ENCODE peak calls at places on chromosomes 16 and 17, in seven cellular contexts. Q is BJ, N is esophagus squamous epithelium, F is epithelial cell of esophagus, H is fibroblast of the aortic adventitia, O is uterus, L is A549. S is an unnamed sample.

GRCh38 chr17:13346081-13346533 is 255.6 kb downstream of the HS3ST3A1 start:
- DNase-seq in O (no peak), L (no peak), F (peak), H (peak), N (no peak), Q (peak), S (peak)

GRCh38 chr17:13541032-13541480 is 60.7 kb downstream of the HS3ST3A1 start:
- DNase-seq in L (peak), N (no peak), Q (peak), F (no peak), O (no peak), H (peak), S (peak)

GRCh38 chr17:81368161-81368560 is 27.1 kb upstream of the BAHCC1 start:
- DNase-seq in L (no peak), Q (no peak), N (no peak), O (no peak), F (no peak), H (no peak), S (no peak)

GRCh38 chr17:58487589-58488427 is at the start of gene HSF5:
- DNase-seq in H (no peak), N (no peak), F (peak), Q (no peak), O (no peak), L (no peak), S (no peak)

GRCh38 chr16:9499921-9500593 is 408.6 kb downstream of the HAPSTR1 start:
- DNase-seq in Q (no peak), N (no peak), F (no peak), L (no peak), O (no peak), H (no peak), S (no peak)

GRCh38 chr17:77654861-77655260 is 303.6 kb upstream of the TNRC6C start:
- DNase-seq in H (no peak), O (no peak), Q (no peak), L (no peak), N (no peak), F (no peak), S (no peak)

GRCh38 chr16:76854234-76854633 is 336.8 kb upstream of the MON1B start:
- DNase-seq in F (no peak), H (peak), O (no peak), L (peak), Q (no peak), N (no peak), S (peak)

GRCh38 chr17:71472809-71473789 is 647.7 kb upstream of the SOX9 start:
- DNase-seq in Q (no peak), L (peak), N (no peak), F (peak), H (peak), O (no peak), S (peak)

GRCh38 chr16:78122774-78123315 is 23.4 kb downstream of the WWOX start:
- DNase-seq in L (peak), H (peak), N (no peak), O (no peak), Q (no peak), F (peak), S (peak)

GRCh38 chr17:38559025-38559879 is 46.5 kb downstream of the SRCIN1 start:
- DNase-seq in Q (no peak), H (peak), O (peak), L (peak), N (peak), F (peak), S (peak)

GRCh38 chr16:81581107-81581506 is 136.5 kb downstream of the CMIP start:
- DNase-seq in H (no peak), L (no peak), O (no peak), N (no peak), F (peak), Q (no peak), S (no peak)

GRCh38 chr16:27973678-27974077 is 89.8 kb downstream of the GSG1L start:
- DNase-seq in F (no peak), O (no peak), H (no peak), L (no peak), Q (no peak), N (no peak), S (no peak)

GRCh38 chr17:4956493-4957061 is 5.7 kb downstream of the ENO3 start:
- DNase-seq in L (no peak), O (no peak), Q (no peak), H (no peak), N (no peak), F (no peak), S (no peak)

GRCh38 chr16:53789159-53789558 is 85.2 kb downstream of the FTO start:
- DNase-seq in L (no peak), H (peak), O (no peak), N (no peak), Q (peak), F (peak), S (peak)

GRCh38 chr16:79379083-79379482 is 221.5 kb downstream of the MAF start:
- DNase-seq in O (no peak), H (no peak), N (no peak), Q (no peak), L (no peak), F (peak), S (no peak)

GRCh38 chr17:7132511-7133094 is 18.0 kb upstream of the ASGR2 start:
- DNase-seq in O (no peak), F (no peak), L (no peak), H (no peak), N (no peak), Q (no peak), S (no peak)

DNA sequence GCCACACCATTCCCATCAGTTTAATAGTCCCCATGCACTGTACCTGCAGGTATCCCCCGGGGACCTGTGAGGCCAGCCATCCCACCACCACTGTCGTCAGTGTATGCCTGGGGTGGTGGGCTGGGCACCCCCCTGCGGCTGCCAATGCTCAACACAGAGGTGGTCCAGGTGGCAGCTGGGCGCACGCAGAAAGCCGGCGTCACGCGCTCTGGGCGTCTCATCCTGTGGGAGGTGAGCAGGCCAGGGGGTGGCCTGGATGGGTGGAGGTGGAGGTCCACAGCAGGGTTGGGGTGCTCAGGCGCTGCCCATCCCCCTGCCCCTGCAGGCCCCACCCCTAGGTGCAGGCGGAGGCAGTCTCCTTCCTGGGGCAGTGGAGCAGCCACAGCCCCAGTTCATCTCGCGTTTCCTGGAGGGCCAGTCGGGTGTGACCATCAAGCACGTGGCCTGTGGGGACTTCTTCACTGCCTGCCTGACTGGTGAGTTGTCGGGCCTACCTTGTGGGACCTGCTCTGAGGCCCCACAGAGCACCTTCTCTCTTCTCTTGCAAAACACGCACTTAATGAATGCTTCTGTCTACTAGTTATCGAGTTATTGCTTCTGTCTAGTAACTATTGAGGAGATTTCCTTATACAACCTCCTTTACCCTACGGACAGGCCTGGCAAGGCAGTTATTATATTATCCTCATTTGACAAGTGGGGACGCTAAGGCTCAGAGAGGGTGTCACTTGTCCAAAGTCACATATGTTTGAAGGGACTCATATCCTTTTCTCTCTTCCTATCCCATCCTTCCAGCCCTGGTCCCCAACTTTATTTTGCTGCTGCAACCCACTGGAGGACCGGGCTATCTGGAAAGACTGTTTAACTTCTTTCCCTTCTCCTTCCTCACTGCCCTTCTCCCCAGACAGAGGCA is 5.8 kb upstream of the TRAF4 start:
- DNase-seq in F (peak), Q (no peak), L (no peak), O (no peak), N (no peak), H (no peak), S (no peak)
- TF ChIP-seq CTCF in F (no peak), Q (no peak), L (no peak), O (no peak), N (no peak), H (no peak), S (no peak)

GRCh38 chr16:2236362-2237075 is at the start of gene DNASE1L2:
- DNase-seq in H (no peak), O (no peak), N (no peak), Q (no peak), L (peak), F (no peak), S (peak)
- TF ChIP-seq CTCF in H (no peak), O (no peak), N (no peak), Q (no peak), L (no peak), F (no peak), S (no peak)

DNA sequence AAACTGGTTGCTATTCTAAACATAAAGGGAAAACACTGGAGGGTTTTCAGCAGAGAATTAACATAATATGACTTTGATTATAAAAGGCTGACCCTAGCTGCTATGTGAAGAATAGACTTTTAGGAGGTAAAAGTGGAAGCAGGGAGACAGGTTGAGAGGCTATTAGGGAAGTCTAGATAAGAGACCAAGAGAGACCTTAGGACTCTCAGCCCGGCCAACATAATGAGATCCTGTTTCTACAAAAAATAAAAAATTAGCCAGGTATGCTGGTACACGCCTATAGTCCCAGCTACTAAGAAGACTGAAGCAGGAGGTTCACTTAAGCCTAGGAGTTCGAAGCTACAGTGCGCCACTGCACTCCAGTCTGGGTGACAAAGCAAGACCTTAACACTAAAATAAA is 393.2 kb upstream of the PMFBP1 start:
- DNase-seq in N (no peak), H (no peak), L (no peak), F (no peak), Q (no peak), O (no peak), S (no peak)
- TF ChIP-seq CTCF in N (no peak), H (no peak), L (no peak), F (no peak), Q (no peak), O (no peak), S (no peak)

DNA sequence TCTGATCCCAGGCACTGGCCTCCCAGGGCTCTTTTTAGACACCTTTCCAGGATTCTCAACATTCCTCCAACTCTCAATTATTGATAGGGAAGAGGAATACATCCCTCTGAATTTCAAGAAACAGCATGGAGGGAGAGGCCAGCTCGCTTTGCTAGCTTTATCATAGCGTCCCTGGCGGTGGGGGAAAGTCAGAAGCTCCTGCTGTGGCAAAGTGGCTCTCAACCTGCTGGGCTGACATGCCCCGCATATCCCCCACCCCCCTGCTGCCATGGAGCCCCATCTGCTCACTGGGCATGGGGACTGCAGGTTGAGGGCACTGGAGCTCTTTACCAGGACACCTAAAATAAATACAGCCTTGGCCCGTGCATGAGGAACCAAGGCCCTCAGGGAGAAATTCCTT is 140.3 kb downstream of the SLC39A11 start:
- DNase-seq in N (no peak), H (no peak), Q (no peak), F (no peak), L (no peak), O (no peak), S (no peak)
- TF ChIP-seq CTCF in N (no peak), H (no peak), Q (no peak), F (no peak), L (no peak), O (no peak), S (no peak)

GRCh38 chr16:71723537-71724319 is 773 bp downstream of the PHLPP2 start:
- DNase-seq in O (peak), L (peak), N (no peak), H (peak), F (peak), Q (no peak), S (peak)
- TF ChIP-seq CTCF in O (no peak), L (no peak), N (no peak), H (no peak), F (no peak), Q (no peak), S (no peak)

DNA sequence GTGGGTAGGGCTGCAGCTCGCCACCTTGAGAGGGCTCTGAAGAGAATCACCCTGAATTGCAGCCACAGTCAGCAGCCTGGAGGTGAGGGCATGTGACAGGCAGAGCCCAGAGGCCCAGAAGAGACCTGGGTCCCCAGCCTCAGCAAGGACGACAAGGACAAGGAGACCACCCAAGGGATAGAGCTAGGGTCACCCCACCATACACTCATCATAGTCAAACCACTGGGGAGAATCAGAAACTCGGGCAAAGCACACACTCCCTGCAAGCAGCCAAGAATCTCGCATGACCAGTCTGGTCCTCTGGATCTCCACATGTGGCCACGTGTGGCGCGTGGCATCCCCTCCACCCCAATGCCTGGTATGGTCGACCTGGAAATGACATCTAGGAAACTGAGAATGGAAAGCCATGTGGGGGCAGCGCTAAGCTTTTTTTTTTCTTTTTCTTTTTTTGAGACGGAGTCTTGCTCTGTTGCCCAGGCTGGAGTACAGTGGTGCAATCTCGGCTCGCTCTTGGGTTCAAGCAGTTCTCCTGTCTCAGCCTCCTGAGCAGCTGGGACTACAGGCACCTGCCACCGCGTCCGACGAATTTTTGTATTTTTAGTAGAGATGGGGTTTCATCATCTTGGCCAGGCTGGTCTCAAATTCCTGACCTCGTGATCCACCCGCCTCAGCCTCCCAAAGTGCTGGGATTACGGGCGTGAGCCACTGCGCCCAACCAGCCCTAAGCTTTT is 4.6 kb upstream of the SPHK1 start:
- DNase-seq in F (peak), L (no peak), O (no peak), H (no peak), N (no peak), Q (no peak), S (no peak)
- TF ChIP-seq CTCF in F (no peak), L (no peak), O (no peak), H (no peak), N (no peak), Q (no peak), S (no peak)

DNA sequence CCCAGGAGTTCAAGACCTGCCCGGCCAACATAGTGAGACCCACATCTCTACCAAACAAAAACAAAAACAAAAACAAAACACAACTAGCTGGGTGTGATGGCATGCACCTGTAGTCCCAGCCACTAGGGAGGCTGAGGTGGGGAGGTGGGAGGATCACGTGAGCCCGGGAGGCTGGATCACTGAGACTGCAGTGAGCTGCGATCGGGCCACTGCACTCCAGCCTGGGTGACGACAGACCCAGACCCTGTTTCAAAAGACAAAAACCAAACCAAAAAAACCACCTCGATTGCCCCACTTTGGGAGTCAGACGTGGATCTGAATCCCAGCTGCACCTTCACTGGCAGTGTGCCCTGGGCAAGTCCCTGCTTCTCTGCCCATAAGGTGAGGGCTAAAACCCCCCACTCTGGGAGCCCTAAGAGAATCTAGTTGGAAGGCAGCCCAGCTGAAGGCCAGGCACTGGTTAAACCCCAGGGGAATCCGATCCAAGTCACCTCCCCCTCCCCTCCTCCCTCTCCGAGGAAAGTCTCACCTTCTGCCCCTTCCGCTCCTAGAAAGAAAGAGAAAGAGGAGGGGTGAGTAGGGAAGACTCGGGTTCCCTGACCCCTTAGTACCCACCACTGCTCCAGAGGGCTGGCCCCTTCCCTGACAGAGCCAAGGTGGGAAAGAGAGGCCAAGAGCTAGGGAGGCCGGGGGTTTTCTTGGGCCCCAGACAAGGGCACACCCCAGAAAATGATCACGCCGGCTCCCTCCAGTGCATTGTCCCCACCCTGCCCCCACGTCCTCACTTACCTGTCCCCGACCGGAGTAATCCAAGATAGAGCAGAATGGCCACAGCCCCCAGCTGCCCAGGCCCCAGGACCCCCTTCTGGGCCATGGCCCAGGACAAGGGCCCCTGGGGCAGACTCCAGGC is 647 bp downstream of the PRSS8 start:
- DNase-seq in Q (no peak), F (peak), L (no peak), H (no peak), N (no peak), O (no peak), S (no peak)
- TF ChIP-seq CTCF in Q (no peak), F (peak), L (no peak), H (no peak), N (no peak), O (no peak), S (no peak)

GRCh38 chr17:75531724-75532090 is 6.2 kb downstream of the LLGL2 start:
- DNase-seq in F (peak), H (no peak), N (no peak), O (no peak), L (peak), Q (no peak), S (no peak)

GRCh38 chr17:75526555-75527270 is 1.2 kb downstream of the LLGL2 start:
- DNase-seq in O (no peak), L (no peak), F (no peak), H (no peak), N (no peak), Q (no peak), S (no peak)

GRCh38 chr17:75535871-75536270 is 10.4 kb downstream of the LLGL2 start:
- DNase-seq in N (no peak), Q (no peak), O (no peak), F (no peak), H (no peak), L (no peak), S (no peak)

GRCh38 chr17:75535119-75535537 is 9.6 kb downstream of the LLGL2 start:
- DNase-seq in L (no peak), H (no peak), Q (no peak), F (no peak), N (no peak), O (no peak), S (no peak)

GRCh38 chr17:75530837-75531723 is 5.6 kb downstream of the LLGL2 start:
- DNase-seq in L (no peak), N (no peak), H (no peak), O (no peak), Q (no peak), F (no peak), S (no peak)
- TF ChIP-seq CTCF in L (no peak), N (no peak), H (no peak), O (no peak), Q (no peak), F (no peak), S (no peak)

GRCh38 chr17:50176559-50177471 is 11.0 kb downstream of the SGCA start:
- DNase-seq in L (peak), F (no peak), Q (no peak), H (peak), N (no peak), O (no peak), S (peak)

GRCh38 chr17:50180593-50180992 is 14.8 kb downstream of the SGCA start:
- DNase-seq in H (peak), L (no peak), O (no peak), Q (no peak), N (no peak), F (no peak), S (no peak)

GRCh38 chr17:50180066-50180465 is 14.3 kb downstream of the SGCA start:
- DNase-seq in L (no peak), F (no peak), H (peak), Q (no peak), N (no peak), O (no peak), S (no peak)

GRCh38 chr17:50177476-50177875 is 11.7 kb downstream of the SGCA start:
- DNase-seq in N (no peak), H (peak), O (no peak), F (peak), Q (no peak), L (no peak), S (no peak)

GRCh38 chr17:50177983-50178834 is 12.4 kb downstream of the SGCA start:
- DNase-seq in Q (peak), L (peak), H (peak), N (no peak), F (peak), O (peak), S (peak)
- TF ChIP-seq CTCF in Q (peak), L (peak), H (peak), N (no peak), F (peak), O (peak), S (peak)